ENCODE peak calls at places on chromosomes 7 and 10, in four cellular contexts. B is HCT116, M is HepG2, O is H1. Z is an unnamed sample.

GRCh38 chr10:8013619-8014018 is 40.9 kb upstream of the GATA3 start:
- DNase-seq in B (no peak), M (no peak), O (no peak), Z (no peak)

GRCh38 chr10:43976292-43976691 is 327.6 kb upstream of the ZNF32 start:
- DNase-seq in B (no peak), M (no peak), O (no peak), Z (no peak)

GRCh38 chr10:43265799-43266721 is 805 bp downstream of the RASGEF1A start:
- DNase-seq in B (no peak), M (peak), O (peak), Z (peak)

GRCh38 chr10:5442056-5442989 is 30.0 kb downstream of the NET1 start:
- DNase-seq in B (peak), M (peak), O (no peak), Z (peak)

GRCh38 chr10:69502589-69502988 is 51.3 kb downstream of the TSPAN15 start:
- DNase-seq in B (no peak), M (no peak), O (no peak), Z (no peak)

GRCh38 chr7:99379043-99379577 is 4.6 kb downstream of the ARPC1B start:
- DNase-seq in B (no peak), M (no peak), O (no peak), Z (no peak)

GRCh38 chr7:117322741-117323584 is at the start of gene WNT2:
- DNase-seq in B (no peak), M (no peak), O (peak), Z (peak)

GRCh38 chr7:37916017-37916672 is 472 bp downstream of the SFRP4 start:
- DNase-seq in B (no peak), M (no peak), O (peak), Z (peak)

GRCh38 chr10:98910048-98910447 is 325.6 kb downstream of the HPSE2 start:
- DNase-seq in B (no peak), M (no peak), O (no peak), Z (no peak)

DNA sequence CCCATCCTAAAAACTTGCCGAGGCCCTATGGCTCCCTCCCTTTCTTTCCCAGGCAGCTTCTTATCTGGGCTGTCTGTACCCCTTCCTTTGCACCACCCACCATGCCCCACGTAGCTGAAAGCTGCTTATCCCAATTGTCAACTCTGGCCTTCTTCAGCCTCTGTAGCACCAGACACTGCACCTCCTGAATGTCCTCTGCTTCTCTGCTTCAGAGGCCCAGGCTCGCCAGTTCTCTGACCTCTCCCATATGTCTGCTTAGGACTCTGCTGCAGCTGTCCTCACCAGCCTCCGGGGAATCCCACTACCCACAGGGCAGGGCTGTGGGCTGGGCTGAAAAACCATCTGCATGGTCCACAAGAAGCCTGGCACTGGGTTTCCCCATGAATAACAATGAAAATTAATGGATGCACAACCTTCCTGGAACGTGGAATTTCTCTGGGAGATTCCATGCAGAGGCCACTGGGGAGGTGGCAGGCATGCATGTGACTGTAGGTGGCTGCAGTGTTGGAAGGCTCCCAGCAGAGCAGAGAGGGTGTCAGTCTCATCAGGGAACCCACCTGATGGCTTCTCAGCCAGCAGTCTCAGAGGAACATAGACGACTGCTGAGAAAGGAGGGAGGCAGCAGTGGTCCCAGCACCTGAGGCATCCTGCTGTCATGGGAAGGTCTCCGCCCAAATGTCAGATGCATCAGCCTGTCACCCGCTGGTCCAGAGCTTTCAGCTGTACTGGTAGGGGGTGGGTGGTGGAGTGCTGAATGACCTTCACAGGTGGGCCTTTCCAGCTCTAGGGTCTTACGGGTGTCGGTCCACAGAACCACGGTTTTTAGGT is 16.8 kb upstream of the SH2D4B start:
- DNase-seq in B (no peak), M (no peak), O (no peak), Z (no peak)
- H3K4me2 ChIP-seq in B (no peak), M (no peak), O (no peak), Z (no peak)

GRCh38 chr10:113680172-113681111 is 730 bp downstream of the CASP7 start:
- DNase-seq in B (no peak), M (peak), O (no peak), Z (peak)
- TF ChIP-seq POLR2AphosphoS5 in B (no peak), M (no peak), O (no peak), Z (no peak)

DNA sequence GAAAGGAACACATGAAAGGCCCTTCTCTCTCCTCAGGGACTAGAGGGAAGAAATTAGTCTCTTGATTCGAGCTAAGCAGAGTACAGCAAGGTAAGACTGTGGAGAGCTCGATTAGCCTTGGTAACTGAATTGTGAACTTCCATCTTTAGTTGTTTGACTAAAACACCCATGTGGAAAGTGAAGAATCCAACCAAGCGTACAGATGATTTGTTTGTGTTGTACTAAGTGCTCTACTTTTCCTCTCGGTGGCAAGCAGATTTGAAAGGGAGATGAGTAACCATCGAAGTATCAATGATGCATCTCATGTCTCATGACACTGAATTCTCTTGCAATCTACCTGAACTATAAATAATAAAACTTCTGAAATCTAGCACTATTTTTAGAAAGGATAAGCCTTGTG is 80.7 kb downstream of the FZD1 start:
- DNase-seq in B (no peak), M (no peak), O (no peak), Z (no peak)
- H3K4me2 ChIP-seq in B (no peak), M (no peak), O (no peak), Z (no peak)

GRCh38 chr7:25116621-25117020 is 8.4 kb downstream of the CYCS start:
- DNase-seq in B (no peak), M (no peak), O (no peak), Z (peak)
- TF ChIP-seq POLR2AphosphoS5 in B (no peak), M (no peak), O (peak), Z (no peak)

GRCh38 chr10:113912582-113912981 is 58.1 kb downstream of the NHLRC2 start:
- DNase-seq in B (no peak), M (no peak), O (no peak), Z (no peak)

GRCh38 chr10:113915540-113915939 is 61.1 kb downstream of the NHLRC2 start:
- DNase-seq in B (no peak), M (no peak), O (no peak), Z (no peak)

GRCh38 chr10:113911113-113911512 is 56.7 kb downstream of the NHLRC2 start:
- DNase-seq in B (no peak), M (no peak), O (no peak), Z (no peak)

GRCh38 chr10:113914936-113915335 is 60.5 kb downstream of the NHLRC2 start:
- DNase-seq in B (no peak), M (no peak), O (no peak), Z (no peak)

DNA sequence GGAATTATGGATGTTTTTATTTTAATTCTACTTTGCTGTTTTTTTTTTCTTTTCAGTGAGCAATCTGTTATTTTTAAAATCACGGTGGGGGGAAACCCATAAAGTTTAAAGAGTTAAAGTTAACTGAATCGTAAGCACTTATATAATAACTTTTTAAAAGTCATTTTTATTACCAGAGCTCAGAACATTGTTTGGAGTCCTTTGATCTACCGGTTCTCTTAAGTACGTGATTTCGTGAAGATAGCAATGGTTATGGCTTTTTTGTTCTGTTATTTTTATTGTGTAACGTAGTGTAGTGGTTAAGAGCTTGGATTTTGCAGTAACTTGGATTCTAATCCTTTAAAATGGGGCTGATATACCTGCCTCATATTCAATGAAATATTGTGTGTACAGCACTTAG is 57.4 kb downstream of the NHLRC2 start:
- DNase-seq in B (no peak), M (no peak), O (no peak), Z (no peak)
- H3K4me2 ChIP-seq in B (no peak), M (no peak), O (no peak), Z (no peak)

GRCh38 chr7:44477063-44477830 is 13.2 kb downstream of the NUDCD3 start:
- DNase-seq in B (peak), M (peak), O (peak), Z (peak)
- TF ChIP-seq POLR2AphosphoS5 in B (no peak), M (no peak), O (no peak), Z (no peak)

Z was measured in GM23338.